ENCODE peak calls at places on chromosome 16, in six cellular contexts. One of them, this sample, is unnamed.

GRCh38 chr16:8712589-8713361 is 38.4 kb downstream of the ABAT start:
- DNase-seq in T-helper 1 cell: no peak
- DNase-seq in brain pericyte: no peak
- DNase-seq in cardiac muscle cell: no peak
- DNase-seq in stimulated activated CD8-positive, alpha-beta memory T cell treated with anti-CD3 and anti-CD28 coated beads, Interleukin-4, amount 100 ng/mL, for 1 hour: no peak
- DNase-seq in stimulated activated CD4-positive, alpha-beta T cell treated with anti-CD3 and anti-CD28 coated beads, TNF-alpha, amount 100 ng/mL, for 4 hours: no peak
- DNase-seq in this sample: no peak

GRCh38 chr16:23302045-23302956 is at the start of gene SCNN1B:
- DNase-seq in brain pericyte: no peak
- DNase-seq in stimulated activated CD4-positive, alpha-beta T cell treated with anti-CD3 and anti-CD28 coated beads, TNF-alpha, amount 100 ng/mL, for 4 hours: no peak
- DNase-seq in cardiac muscle cell: peak; percentile 17
- DNase-seq in T-helper 1 cell: no peak
- DNase-seq in stimulated activated CD8-positive, alpha-beta memory T cell treated with anti-CD3 and anti-CD28 coated beads, Interleukin-4, amount 100 ng/mL, for 1 hour: no peak
- DNase-seq in this sample: no peak

GRCh38 chr16:80027007-80027965 is 426.7 kb upstream of the MAF start:
- DNase-seq in stimulated activated CD4-positive, alpha-beta T cell treated with anti-CD3 and anti-CD28 coated beads, TNF-alpha, amount 100 ng/mL, for 4 hours: peak; percentile 26
- DNase-seq in T-helper 1 cell: no peak
- DNase-seq in stimulated activated CD8-positive, alpha-beta memory T cell treated with anti-CD3 and anti-CD28 coated beads, Interleukin-4, amount 100 ng/mL, for 1 hour: peak; percentile 2
- DNase-seq in cardiac muscle cell: no peak
- DNase-seq in brain pericyte: peak; percentile 80
- DNase-seq in this sample: peak; percentile 89

GRCh38 chr16:83887564-83887963 is 11.4 kb upstream of the MLYCD start:
- DNase-seq in stimulated activated CD8-positive, alpha-beta memory T cell treated with anti-CD3 and anti-CD28 coated beads, Interleukin-4, amount 100 ng/mL, for 1 hour: no peak
- DNase-seq in T-helper 1 cell: no peak
- DNase-seq in stimulated activated CD4-positive, alpha-beta T cell treated with anti-CD3 and anti-CD28 coated beads, TNF-alpha, amount 100 ng/mL, for 4 hours: no peak
- DNase-seq in brain pericyte: no peak
- DNase-seq in cardiac muscle cell: no peak
- DNase-seq in this sample: no peak

GRCh38 chr16:29959293-29959692 is 2.6 kb upstream of the TMEM219 start:
- DNase-seq in cardiac muscle cell: no peak
- DNase-seq in brain pericyte: no peak
- DNase-seq in stimulated activated CD4-positive, alpha-beta T cell treated with anti-CD3 and anti-CD28 coated beads, TNF-alpha, amount 100 ng/mL, for 4 hours: no peak
- DNase-seq in stimulated activated CD8-positive, alpha-beta memory T cell treated with anti-CD3 and anti-CD28 coated beads, Interleukin-4, amount 100 ng/mL, for 1 hour: no peak
- DNase-seq in T-helper 1 cell: no peak
- DNase-seq in this sample: no peak

GRCh38 chr16:85593503-85594195 is 19.5 kb upstream of the GSE1 start:
- DNase-seq in cardiac muscle cell: no peak
- DNase-seq in stimulated activated CD4-positive, alpha-beta T cell treated with anti-CD3 and anti-CD28 coated beads, TNF-alpha, amount 100 ng/mL, for 4 hours: no peak
- DNase-seq in brain pericyte: no peak
- DNase-seq in stimulated activated CD8-positive, alpha-beta memory T cell treated with anti-CD3 and anti-CD28 coated beads, Interleukin-4, amount 100 ng/mL, for 1 hour: no peak
- DNase-seq in T-helper 1 cell: no peak
- DNase-seq in this sample: no peak

GRCh38 chr16:21083729-21084268 is 66.8 kb downstream of the DNAH3 start:
- DNase-seq in stimulated activated CD8-positive, alpha-beta memory T cell treated with anti-CD3 and anti-CD28 coated beads, Interleukin-4, amount 100 ng/mL, for 1 hour: peak; percentile 9
- DNase-seq in stimulated activated CD4-positive, alpha-beta T cell treated with anti-CD3 and anti-CD28 coated beads, TNF-alpha, amount 100 ng/mL, for 4 hours: peak; percentile 11
- DNase-seq in brain pericyte: no peak
- DNase-seq in T-helper 1 cell: peak; percentile 11
- DNase-seq in cardiac muscle cell: peak; percentile 80
- DNase-seq in this sample: peak; percentile 15

GRCh38 chr16:21656795-21657768 is 4.7 kb upstream of the IGSF6 start:
- DNase-seq in T-helper 1 cell: no peak
- DNase-seq in brain pericyte: no peak
- DNase-seq in stimulated activated CD4-positive, alpha-beta T cell treated with anti-CD3 and anti-CD28 coated beads, TNF-alpha, amount 100 ng/mL, for 4 hours: no peak
- DNase-seq in stimulated activated CD8-positive, alpha-beta memory T cell treated with anti-CD3 and anti-CD28 coated beads, Interleukin-4, amount 100 ng/mL, for 1 hour: peak; percentile 15
- DNase-seq in cardiac muscle cell: peak; percentile 45
- DNase-seq in this sample: peak; percentile 91

GRCh38 chr16:19876501-19877059 is 8.1 kb downstream of the GPRC5B start:
- DNase-seq in stimulated activated CD4-positive, alpha-beta T cell treated with anti-CD3 and anti-CD28 coated beads, TNF-alpha, amount 100 ng/mL, for 4 hours: no peak
- DNase-seq in stimulated activated CD8-positive, alpha-beta memory T cell treated with anti-CD3 and anti-CD28 coated beads, Interleukin-4, amount 100 ng/mL, for 1 hour: no peak
- DNase-seq in T-helper 1 cell: no peak
- DNase-seq in brain pericyte: no peak
- DNase-seq in cardiac muscle cell: no peak
- DNase-seq in this sample: no peak

GRCh38 chr16:81327483-81328196 is 12.9 kb downstream of the GAN start:
- DNase-seq in stimulated activated CD8-positive, alpha-beta memory T cell treated with anti-CD3 and anti-CD28 coated beads, Interleukin-4, amount 100 ng/mL, for 1 hour: no peak
- DNase-seq in T-helper 1 cell: no peak
- DNase-seq in stimulated activated CD4-positive, alpha-beta T cell treated with anti-CD3 and anti-CD28 coated beads, TNF-alpha, amount 100 ng/mL, for 4 hours: no peak
- DNase-seq in cardiac muscle cell: no peak
- DNase-seq in brain pericyte: no peak
- DNase-seq in this sample: no peak